ENCODE peak calls at places on chromosomes 1 and 21, in ten cellular contexts. Q, Y, R, L, H, Z, S, M, C and J are unnamed samples.

GRCh38 chr1:145872421-145872891 is 13.2 kb downstream of the ANKRD35 start:
- DNase-seq in L (no peak), H (no peak), C (peak), S (no peak), Z (peak), R (no peak), Q (no peak), M (no peak), Y (no peak), J (no peak)

GRCh38 chr1:25021586-25022215 is 91.6 kb upstream of the RUNX3 start:
- DNase-seq in S (no peak), M (no peak), Z (no peak), Q (no peak), H (no peak), Y (peak), R (no peak), L (no peak), C (peak), J (no peak)

GRCh38 chr1:226181996-226182714 is 4.4 kb downstream of the ACBD3 start:
- DNase-seq in R (peak), S (peak), C (peak), Y (peak), Z (peak), Q (no peak), M (peak), H (no peak), L (no peak), J (peak)

GRCh38 chr21:46045154-46045553 is 52.8 kb upstream of the COL6A2 start:
- DNase-seq in H (no peak), R (no peak), C (no peak), L (no peak), Z (no peak), Y (no peak), Q (no peak), M (no peak), S (no peak), J (no peak)

GRCh38 chr1:35324486-35324885 is 56.0 kb downstream of the ZMYM4 start:
- DNase-seq in Z (peak), L (no peak), Q (no peak), S (no peak), R (no peak), Y (peak), H (no peak), M (no peak), C (peak), J (no peak)

GRCh38 chr1:222792744-222793143 is 22.1 kb upstream of the DISP1 start:
- DNase-seq in H (no peak), S (peak), R (no peak), M (peak), C (peak), L (no peak), Y (peak), Z (peak), Q (peak), J (no peak)

GRCh38 chr21:17682924-17683323 is 70.2 kb upstream of the BTG3 start:
- DNase-seq in C (no peak), M (no peak), Y (no peak), Z (no peak), R (no peak), S (no peak), H (no peak), Q (no peak), L (no peak), J (no peak)

GRCh38 chr1:201290551-201290950 is 7.2 kb downstream of the PKP1 start:
- DNase-seq in H (no peak), Y (no peak), S (no peak), R (no peak), L (no peak), Z (no peak), C (no peak), Q (no peak), M (no peak), J (no peak)

GRCh38 chr1:99682291-99682751 is 36.4 kb downstream of the PALMD start:
- DNase-seq in Y (no peak), H (no peak), L (no peak), Q (no peak), C (no peak), M (no peak), Z (peak), S (no peak), R (peak), J (no peak)

GRCh38 chr1:3306583-3307285 is 147.7 kb upstream of the ARHGEF16 start:
- DNase-seq in Y (no peak), Q (no peak), R (peak), H (no peak), C (no peak), Z (peak), M (no peak), L (no peak), S (no peak), J (peak)

GRCh38 chr1:51906306-51907078 is 28.0 kb upstream of the NRDC start:
- DNase-seq in H (no peak), C (no peak), S (no peak), L (no peak), Q (no peak), M (no peak), R (no peak), Z (peak), Y (no peak), J (no peak)

GRCh38 chr21:34807881-34808568 is 139.2 kb downstream of the CLIC6 start:
- DNase-seq in R (peak), Y (no peak), M (no peak), S (no peak), H (peak), C (no peak), Z (peak), Q (no peak), L (no peak), J (peak)

GRCh38 chr1:161502641-161503393 is 2.4 kb upstream of the FCGR2A start:
- DNase-seq in M (no peak), L (no peak), H (no peak), R (no peak), S (no peak), C (no peak), Y (peak), Q (no peak), Z (peak), J (no peak)

GRCh38 chr1:44220001-44220751 is 6.9 kb downstream of the DMAP1 start:
- DNase-seq in Z (peak), L (no peak), S (no peak), M (no peak), Q (no peak), C (no peak), H (no peak), Y (no peak), R (peak), J (no peak)

GRCh38 chr1:208222376-208223110 is 21.6 kb downstream of the PLXNA2 start:
- DNase-seq in H (no peak), Q (no peak), S (no peak), L (no peak), Z (no peak), Y (no peak), C (no peak), M (no peak), R (no peak), J (no peak)

GRCh38 chr1:23403038-23403336 is 21.6 kb downstream of the TCEA3 start:
- DNase-seq in S (no peak), M (no peak), C (peak), R (peak), Q (no peak), L (no peak), Y (no peak), H (no peak), Z (peak), J (peak)

GRCh38 chr1:26882696-26883095 is 7.4 kb downstream of the GPN2 start:
- DNase-seq in C (no peak), H (no peak), M (no peak), Y (no peak), S (no peak), R (no peak), L (no peak), Q (no peak), Z (no peak), J (no peak)

GRCh38 chr1:41005876-41006275 is 15.6 kb downstream of the SLFNL1 start:
- DNase-seq in R (no peak), S (no peak), Q (no peak), C (no peak), Y (no peak), L (no peak), Z (no peak), M (no peak), H (no peak), J (no peak)

GRCh38 chr1:147781056-147781471 is 20.7 kb upstream of the GJA5 start:
- DNase-seq in L (no peak), Z (peak), H (no peak), Y (no peak), R (no peak), M (no peak), Q (no peak), C (peak), S (no peak), J (peak)

GRCh38 chr1:237873487-237873927 is 17.2 kb downstream of the ZP4 start:
- DNase-seq in Y (peak), L (no peak), M (no peak), S (peak), C (peak), R (peak), H (no peak), Z (peak), Q (no peak), J (peak)